ENCODE peak calls at places on chromosomes 2 and 18, in six cellular contexts. H, U, Z, K, E and G are unnamed samples. For H3K4me1, the result is how much of the 10 kb centered on the place peaks cover.

GRCh38 chr2:42978175-42978886 is 185.9 kb upstream of the HAAO start:
- DNase-seq in K (no peak), U (no peak), Z (no peak), H (peak), E (no peak), G (no peak)

GRCh38 chr2:31053929-31054328 is 84.3 kb downstream of the GALNT14 start:
- DNase-seq in H (no peak), Z (no peak), U (no peak), K (no peak), E (no peak), G (peak)

GRCh38 chr2:74564222-74564621 is 9.7 kb downstream of the DOK1 start:
- DNase-seq in U (no peak), Z (no peak), H (no peak), E (peak), K (no peak), G (peak)

GRCh38 chr18:59848002-59848401 is 51.8 kb upstream of the PMAIP1 start:
- DNase-seq in K (no peak), Z (no peak), H (no peak), U (no peak), E (no peak), G (no peak)

GRCh38 chr2:144707927-144708326 is 188.0 kb upstream of the ZEB2 start:
- DNase-seq in Z (no peak), H (no peak), E (no peak), U (no peak), K (no peak), G (no peak)

GRCh38 chr2:53500181-53500580 is 267.4 kb upstream of the CHAC2 start:
- DNase-seq in K (no peak), E (no peak), Z (no peak), H (no peak), U (no peak), G (no peak)

GRCh38 chr18:70555046-70555445 is 266.2 kb downstream of the SOCS6 start:
- DNase-seq in E (no peak), H (no peak), Z (no peak), K (no peak), U (no peak), G (no peak)

GRCh38 chr2:36507408-36507812 is 90.6 kb downstream of the FEZ2 start:
- DNase-seq in K (peak), U (peak), Z (peak), H (peak), E (peak), G (peak)

GRCh38 chr18:31402026-31402373 is 25.4 kb downstream of the DSG4 start:
- DNase-seq in E (no peak), U (no peak), Z (no peak), H (no peak), K (no peak), G (no peak)

GRCh38 chr2:235661538-235661937 is 167.7 kb downstream of the AGAP1 start:
- DNase-seq in Z (no peak), H (no peak), U (no peak), K (no peak), E (no peak), G (no peak)

GRCh38 chr2:234099266-234099665 is 48.8 kb downstream of the SPP2 start:
- DNase-seq in Z (no peak), H (no peak), U (no peak), K (no peak), E (no peak), G (no peak)

GRCh38 chr2:223786943-223787342 is 50.4 kb downstream of the AP1S3 start:
- DNase-seq in K (no peak), Z (no peak), U (no peak), E (no peak), H (no peak), G (no peak)

GRCh38 chr2:207662203-207662602 is 37.0 kb upstream of the METTL21A start:
- DNase-seq in U (no peak), E (no peak), H (no peak), Z (no peak), K (no peak), G (no peak)

GRCh38 chr2:152025678-152026287 is 73.1 kb downstream of the CACNB4 start:
- DNase-seq in U (peak), Z (peak), K (peak), H (peak), E (peak), G (peak)

GRCh38 chr2:3652896-3653625 is 4.9 kb upstream of the ALLC start:
- DNase-seq in E (no peak), K (no peak), Z (no peak), U (no peak), H (no peak), G (no peak)

GRCh38 chr18:79397830-79398761 is 2.4 kb downstream of the NFATC1 start:
- DNase-seq in U (no peak), E (no peak), K (no peak), Z (no peak), H (no peak), G (no peak)

GRCh38 chr2:180124273-180124881 is 117.3 kb upstream of the CWC22 start:
- DNase-seq in H (peak), Z (no peak), E (peak), K (peak), U (peak), G (peak)

GRCh38 chr2:215419769-215420470 is 15.9 kb downstream of the FN1 start:
- DNase-seq in H (no peak), U (no peak), Z (no peak), K (no peak), E (no peak), G (no peak)

GRCh38 chr2:162060522-162060921 is 13.5 kb downstream of the DPP4 start:
- DNase-seq in H (no peak), E (no peak), Z (no peak), U (no peak), K (no peak), G (no peak)

GRCh38 chr2:231467613-231468525 is 3.6 kb upstream of the NCL start:
- DNase-seq in Z (no peak), U (no peak), K (no peak), H (no peak), E (no peak), G (no peak)

GRCh38 chr18:183769-184168 is 25.4 kb downstream of the USP14 start:
- DNase-seq in K (peak), H (peak), U (no peak), E (peak), Z (no peak), G (no peak)

GRCh38 chr2:48482774-48483173 is 47.2 kb upstream of the STON1 start:
- DNase-seq in E (no peak), H (no peak), K (peak), U (no peak), Z (no peak), G (no peak)

GRCh38 chr18:47150029-47150823 is at the start of gene HDHD2:
- DNase-seq in U (peak), E (peak), K (peak), H (peak), Z (peak), G (peak)

GRCh38 chr2:29124504-29124903 is 9.3 kb downstream of the CLIP4 start:
- DNase-seq in Z (no peak), K (no peak), H (no peak), U (no peak), E (no peak), G (no peak)

GRCh38 chr2:29129586-29130281 is 14.5 kb downstream of the CLIP4 start:
- DNase-seq in K (no peak), E (peak), U (no peak), Z (no peak), H (no peak), G (no peak)

GRCh38 chr2:29134933-29135332 is 19.7 kb downstream of the CLIP4 start:
- DNase-seq in H (no peak), K (no peak), U (no peak), Z (no peak), E (no peak), G (no peak)

GRCh38 chr2:29130295-29130694 is 15.1 kb downstream of the CLIP4 start:
- DNase-seq in E (peak), U (no peak), K (peak), H (no peak), Z (no peak), G (peak)
- H3K27ac ChIP-seq in E (peak), U (no peak), K (no peak), H (peak), Z (no peak), G (no peak)

GRCh38 chr2:239302808-239303557 is 97.8 kb downstream of the HDAC4 start:
- DNase-seq in Z (no peak), K (no peak), H (no peak), U (no peak), E (no peak), G (peak)

GRCh38 chr2:239305771-239306170 is 95.0 kb downstream of the HDAC4 start:
- DNase-seq in H (no peak), K (no peak), U (no peak), Z (no peak), E (no peak), G (peak)

GRCh38 chr2:239305222-239305575 is 95.6 kb downstream of the HDAC4 start:
- DNase-seq in K (no peak), H (peak), U (no peak), Z (no peak), E (no peak), G (peak)

GRCh38 chr2:239303711-239304532 is 96.9 kb downstream of the HDAC4 start:
- DNase-seq in Z (no peak), K (no peak), U (no peak), H (no peak), E (no peak), G (peak)

GRCh38 chr2:239304533-239305221 is 96.1 kb downstream of the HDAC4 start:
- DNase-seq in U (no peak), E (no peak), Z (no peak), H (no peak), K (no peak), G (peak)
- H3K9ac ChIP-seq in U (no peak), E (no peak), Z (no peak), H (no peak), K (peak), G (no peak)

DNA sequence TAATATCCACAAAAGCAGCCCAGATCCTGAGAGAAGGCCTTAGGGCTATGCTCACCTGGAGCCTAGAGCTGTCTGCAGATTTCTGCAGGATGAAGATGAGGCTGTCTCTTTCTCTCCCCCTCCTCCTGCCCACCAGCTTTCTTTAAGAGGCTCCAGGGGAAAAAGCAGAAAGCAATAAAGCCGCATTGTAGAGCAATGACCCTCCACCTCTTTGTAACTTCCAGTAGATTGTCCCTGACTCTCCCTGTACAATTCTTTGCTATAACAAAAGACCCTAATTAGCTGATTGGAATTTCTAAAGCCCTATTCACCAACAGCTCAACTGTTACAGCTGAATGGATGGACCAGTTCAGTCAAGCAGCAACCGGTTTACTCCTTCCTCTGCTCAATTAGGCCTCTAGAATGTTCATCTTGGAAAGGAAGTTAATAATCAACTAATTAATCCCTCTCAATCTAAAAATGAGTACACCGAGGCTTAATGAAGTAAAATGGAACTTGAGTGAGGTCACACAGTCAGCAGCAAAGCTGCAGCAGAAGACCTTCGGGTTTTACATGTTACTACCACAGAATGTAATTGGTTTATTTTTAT is 300.9 kb downstream of the STK39 start:
- DNase-seq in K (no peak), E (no peak), U (no peak), Z (no peak), H (no peak), G (no peak)
- H3K4me1 ChIP-seq in K (under half), E (under half), U (under half), Z (under half), H (under half), G (under half)

GRCh38 chr2:85813211-85813977 is 59.6 kb downstream of the ATOH8 start:
- DNase-seq in U (no peak), E (no peak), Z (no peak), H (no peak), K (no peak), G (no peak)

GRCh38 chr2:85813978-85814801 is 60.4 kb downstream of the ATOH8 start:
- DNase-seq in H (peak), U (peak), E (peak), Z (peak), K (peak), G (peak)

GRCh38 chr2:85811850-85812735 is 58.3 kb downstream of the ATOH8 start:
- DNase-seq in K (no peak), E (no peak), U (no peak), Z (no peak), H (no peak), G (no peak)

GRCh38 chr2:85810376-85811172 is 56.8 kb downstream of the ATOH8 start:
- DNase-seq in Z (peak), U (no peak), H (no peak), E (no peak), K (no peak), G (no peak)

DNA sequence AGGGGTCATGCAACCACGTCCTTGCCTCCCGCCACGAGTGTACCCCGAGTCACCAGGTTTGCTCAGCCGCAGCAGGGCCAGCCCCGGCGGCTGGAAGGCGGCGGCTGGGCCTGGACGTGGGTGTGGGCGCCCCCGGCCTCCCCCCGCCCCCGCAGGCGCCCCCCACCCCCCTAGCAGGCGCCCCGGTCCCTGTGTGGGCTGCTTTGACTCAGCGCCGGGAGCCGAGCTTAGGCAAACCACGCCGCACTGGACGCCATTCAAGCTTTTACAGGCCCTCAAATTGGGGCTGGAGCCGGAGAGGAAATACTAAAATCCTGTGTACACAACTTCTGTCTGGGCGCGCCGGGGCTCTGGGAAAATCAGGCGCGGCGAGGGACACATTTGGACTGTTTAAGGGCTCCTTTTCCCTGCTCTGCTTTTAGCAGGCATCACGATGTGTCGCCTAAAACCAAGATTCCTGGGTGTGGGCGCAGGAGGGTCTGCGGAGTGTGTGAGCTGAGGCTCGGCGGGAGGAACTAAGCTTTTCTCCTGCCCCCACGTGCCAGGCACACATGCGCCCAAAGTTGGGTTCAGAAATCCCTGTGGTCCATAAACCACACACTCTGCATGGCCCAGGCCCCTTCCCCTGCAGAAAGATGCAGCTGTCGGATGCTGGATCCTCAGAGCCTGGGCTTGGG is 57.5 kb downstream of the ATOH8 start:
- DNase-seq in Z (no peak), U (no peak), E (peak), K (no peak), H (no peak), G (no peak)
- H3K27ac ChIP-seq in Z (no peak), U (no peak), E (peak), K (no peak), H (peak), G (no peak)

DNA sequence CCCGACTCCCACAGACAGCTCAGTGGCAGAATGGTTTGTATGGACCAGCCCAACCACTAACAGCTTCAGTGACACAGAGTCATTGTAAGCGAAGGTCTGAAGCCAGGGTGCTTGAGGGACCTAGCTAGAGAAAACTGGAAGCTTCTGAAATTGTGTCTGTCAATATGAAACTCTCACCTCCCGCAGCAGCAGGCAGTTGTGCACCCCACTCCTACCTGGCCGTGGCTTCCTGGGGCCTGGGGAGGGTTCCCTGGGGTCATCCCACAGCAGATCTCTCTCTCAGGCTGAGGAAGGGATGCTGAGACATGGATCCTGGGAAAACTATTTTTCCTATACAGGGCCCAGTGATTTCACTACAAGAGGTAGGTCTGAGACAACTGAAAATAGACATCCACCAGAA is 229.5 kb downstream of the TFCP2L1 start:
- DNase-seq in Z (no peak), K (no peak), H (no peak), U (no peak), E (no peak), G (no peak)
- H3K9ac ChIP-seq in Z (no peak), K (no peak), H (no peak), U (no peak), E (no peak), G (no peak)

DNA sequence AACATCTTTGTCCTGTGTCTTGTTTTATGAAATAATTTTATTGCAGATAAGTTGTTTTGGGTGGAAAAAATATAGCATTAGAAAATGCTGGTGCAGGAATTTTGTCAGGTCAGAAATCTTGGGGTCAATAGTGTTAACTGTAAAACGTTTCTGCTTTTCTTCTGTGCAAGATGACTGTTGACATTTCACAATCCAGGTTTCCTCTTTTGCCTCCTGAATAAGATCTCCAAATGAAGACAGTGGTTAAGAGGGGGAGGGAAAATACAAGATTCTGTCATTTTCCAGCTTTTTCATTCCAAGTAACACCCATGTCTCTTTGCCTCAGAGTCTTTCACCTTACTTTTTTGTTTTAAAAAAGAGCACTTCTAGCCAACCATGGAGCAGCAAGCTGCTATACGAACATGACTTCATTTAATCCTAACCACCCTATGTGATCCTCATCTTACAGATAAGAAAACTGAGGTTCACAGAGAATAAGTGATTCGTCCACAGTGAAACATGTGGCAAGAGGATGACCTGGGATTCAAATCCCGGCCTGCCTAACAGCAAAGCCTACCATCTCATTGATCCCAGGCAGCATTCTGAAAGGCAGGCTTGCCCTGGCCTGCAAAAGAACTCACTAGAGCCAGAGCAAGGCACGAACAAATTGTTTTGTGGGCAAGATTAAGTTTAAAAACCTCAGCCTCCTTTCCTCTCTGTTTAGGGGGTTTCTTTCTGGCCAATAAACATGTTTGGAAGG is 3.0 kb downstream of the PLEK start:
- DNase-seq in Z (no peak), H (no peak), U (no peak), E (peak), K (no peak), G (no peak)
- H3K4me1 ChIP-seq in Z (under half), H (under half), U (under half), E (under half), K (under half), G (under half)

DNA sequence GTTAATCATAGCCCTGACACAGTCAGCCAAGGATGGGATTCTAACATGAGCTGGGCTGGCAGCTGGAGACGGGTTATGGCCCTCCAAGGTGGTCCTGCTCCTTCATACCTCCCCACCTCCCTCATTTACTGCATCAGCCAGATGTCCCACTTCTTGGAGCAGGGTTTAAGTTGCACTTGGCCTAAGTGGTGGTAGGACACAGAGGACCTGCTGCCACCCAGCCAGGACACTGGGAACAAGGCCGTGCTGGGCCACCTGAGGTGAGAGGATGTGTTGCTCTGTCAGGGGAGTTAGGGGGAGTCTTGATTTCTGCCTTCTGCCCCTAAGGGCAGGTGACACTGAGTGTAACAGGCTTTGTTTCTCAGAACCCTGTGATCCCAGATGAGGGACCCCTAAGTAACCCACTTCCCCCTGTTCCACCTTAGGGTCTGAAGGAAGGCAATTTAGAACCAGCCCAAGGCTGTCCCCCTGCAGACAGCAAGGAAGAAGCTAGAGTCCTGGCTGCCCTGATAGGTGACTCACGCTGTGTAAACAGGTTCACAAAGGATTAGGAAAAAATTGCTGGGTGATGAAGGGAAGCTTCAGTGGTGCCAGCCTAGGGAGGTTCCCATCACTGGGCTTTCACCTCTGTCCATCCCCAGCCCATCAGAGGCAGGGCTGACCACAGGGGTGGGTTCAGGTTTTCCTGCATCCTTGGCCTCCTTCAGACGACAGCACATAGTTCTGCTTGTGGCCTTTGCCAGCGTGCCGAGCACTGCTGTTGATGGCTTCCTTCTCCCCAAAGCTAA is 114.3 kb upstream of the MCFD2 start:
- DNase-seq in Z (no peak), K (no peak), E (peak), U (no peak), H (no peak), G (no peak)
- H3K27ac ChIP-seq in Z (no peak), K (no peak), E (peak), U (no peak), H (peak), G (no peak)

DNA sequence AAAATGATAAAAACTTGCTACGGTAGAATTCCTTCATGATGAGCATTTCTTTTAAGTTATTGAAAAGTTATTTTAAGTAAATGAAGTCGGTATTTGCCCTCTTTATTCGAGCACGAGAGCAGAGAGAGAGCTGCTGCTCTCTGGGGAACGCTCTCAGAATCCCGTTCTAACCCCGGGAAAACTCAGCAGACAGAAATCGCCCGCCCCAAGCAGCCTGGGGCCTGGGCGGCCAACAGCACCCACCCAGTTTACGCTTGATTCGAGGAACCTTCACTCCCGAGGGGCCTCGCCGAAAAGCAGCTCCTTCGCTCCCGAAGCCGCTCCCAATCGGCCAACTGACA is 3.5 kb upstream of the OTX1 start:
- DNase-seq in E (no peak), Z (no peak), K (no peak), U (no peak), H (peak), G (no peak)
- H3K9ac ChIP-seq in E (no peak), Z (no peak), K (no peak), U (no peak), H (no peak), G (no peak)

GRCh38 chr2:237946423-237946822 is 20.4 kb upstream of the UBE2F start:
- DNase-seq in E (no peak), U (no peak), H (no peak), K (no peak), Z (no peak), G (no peak)
- H3K4me1 ChIP-seq in E (under half), U (under half), H (under half), K (under half), Z (under half), G (under half)